ENCODE peak calls at places on chromosomes 5 and 9, in five cellular contexts. H is H1; V is stimulated activated naive CD8-positive, alpha-beta T cell treated with anti-CD3 and anti-CD28 coated beads, Interleukin-15, amount 100 ng/mL, for 72 hours; T is posterior cingulate gyrus; Z is trophoblast cell. N is an unnamed sample.

GRCh38 chr5:83009408-83009807 is 67.8 kb downstream of the TMEM167A start:
- DNase-seq in Z (no peak), V (no peak), T (no peak), H (no peak), N (no peak)

GRCh38 chr9:128494108-128494742 is 10.3 kb upstream of the GLE1 start:
- DNase-seq in V (no peak), T (no peak), Z (no peak), H (no peak), N (no peak)

GRCh38 chr5:163347671-163348070 is 89.7 kb upstream of the CCNG1 start:
- DNase-seq in H (peak), V (peak), Z (peak), T (peak), N (no peak)

GRCh38 chr5:68086857-68087256 is 128.7 kb upstream of the PIK3R1 start:
- DNase-seq in H (no peak), V (no peak), T (no peak), Z (no peak), N (no peak)

GRCh38 chr5:111948517-111948916 is 191.5 kb upstream of the NREP start:
- DNase-seq in V (no peak), Z (no peak), H (no peak), T (no peak), N (no peak)

GRCh38 chr5:127572930-127573329 is 55.5 kb downstream of the PRRC1 start:
- DNase-seq in T (no peak), Z (no peak), V (no peak), H (no peak), N (no peak)

GRCh38 chr9:6630502-6631206 is 14.9 kb downstream of the GLDC start:
- DNase-seq in V (peak), T (no peak), Z (no peak), H (no peak), N (no peak)

GRCh38 chr9:86945868-86946711 is 1.2 kb downstream of the GAS1 start:
- DNase-seq in T (peak), V (peak), H (peak), Z (peak), N (peak)

GRCh38 chr5:74094096-74094778 is 468.2 kb downstream of the ARHGEF28 start:
- DNase-seq in V (no peak), Z (no peak), H (no peak), T (no peak), N (no peak)

GRCh38 chr5:150081541-150082283 is 4.6 kb downstream of the CSF1R start:
- DNase-seq in Z (peak), V (no peak), T (no peak), H (no peak), N (no peak)

GRCh38 chr5:145062280-145062679 is 772.9 kb downstream of the PRELID2 start:
- DNase-seq in T (no peak), V (no peak), H (no peak), Z (peak), N (no peak)

GRCh38 chr9:133417541-133418461 is at the start of gene REXO4:
- DNase-seq in Z (peak), V (peak), T (peak), H (peak), N (peak)

GRCh38 chr5:155091063-155091648 is 77.6 kb downstream of the KIF4B start:
- DNase-seq in T (no peak), H (no peak), V (no peak), Z (peak), N (no peak)

GRCh38 chr9:33255471-33255870 is 9.0 kb downstream of the BAG1 start:
- DNase-seq in V (no peak), T (no peak), Z (peak), H (no peak), N (no peak)

GRCh38 chr5:138461343-138462125 is 3.7 kb upstream of the EGR1 start:
- DNase-seq in V (no peak), Z (peak), T (no peak), H (no peak), N (no peak)

GRCh38 chr9:3794005-3794404 is 268.2 kb upstream of the RFX3 start:
- DNase-seq in Z (no peak), T (no peak), V (no peak), H (no peak), N (no peak)

GRCh38 chr5:29795253-29795652 is 1398.2 kb upstream of the CDH6 start:
- DNase-seq in H (no peak), Z (no peak), T (no peak), V (no peak), N (no peak)

GRCh38 chr9:7058539-7058938 is 300.8 kb downstream of the KDM4C start:
- DNase-seq in Z (no peak), H (no peak), V (no peak), T (no peak), N (no peak)

GRCh38 chr9:135006911-135007570 is 80.4 kb upstream of the OLFM1 start:
- DNase-seq in H (no peak), V (no peak), T (no peak), Z (no peak), N (no peak)

GRCh38 chr9:80881946-80882345 is 807.4 kb downstream of the TLE1 start:
- DNase-seq in Z (no peak), T (no peak), V (no peak), H (peak), N (no peak)

GRCh38 chr5:112070022-112070421 is 313.0 kb upstream of the NREP start:
- DNase-seq in V (no peak), Z (no peak), T (no peak), H (no peak), N (no peak)

GRCh38 chr5:124628251-124628650 is 118.2 kb downstream of the ZNF608 start:
- DNase-seq in V (no peak), Z (no peak), H (no peak), T (no peak), N (no peak)

GRCh38 chr5:149367972-149368645 is 10.3 kb downstream of the PCYOX1L start:
- DNase-seq in H (no peak), Z (no peak), V (no peak), T (no peak), N (no peak)

GRCh38 chr5:124655943-124656459 is 90.4 kb downstream of the ZNF608 start:
- DNase-seq in V (no peak), Z (peak), H (no peak), T (no peak), N (no peak)

GRCh38 chr5:14218480-14218879 is 75.3 kb downstream of the TRIO start:
- DNase-seq in H (no peak), T (no peak), Z (no peak), V (no peak), N (no peak)